ENCODE peak calls at places on chromosomes 7 and 10, in six cellular contexts. J is H1, F is GM12878, L is K562, Z is GM12892, R is HepG2. P is an unnamed sample.

GRCh38 chr10:19247843-19248242 is 199.2 kb downstream of the MALRD1 start:
- DNase-seq in J (no peak), F (no peak), L (no peak), Z (no peak), R (peak), P (no peak)

GRCh38 chr10:80589726-80590373 is 52.1 kb downstream of the SH2D4B start:
- DNase-seq in J (no peak), F (peak), L (no peak), Z (no peak), R (no peak), P (no peak)

GRCh38 chr7:41977165-41977651 is 259.8 kb downstream of the GLI3 start:
- DNase-seq in J (peak), F (no peak), L (peak), Z (no peak), R (peak), P (no peak)

GRCh38 chr10:124287791-124288190 is 130.9 kb downstream of the OAT start:
- DNase-seq in J (no peak), F (no peak), L (no peak), Z (no peak), R (no peak), P (no peak)

GRCh38 chr10:46558411-46559185 is 2.1 kb upstream of the GPRIN2 start:
- DNase-seq in J (peak), F (no peak), L (no peak), Z (no peak), R (peak), P (no peak)

GRCh38 chr7:138257459-138258193 is 181.4 kb downstream of the AKR1D1 start:
- DNase-seq in J (peak), F (no peak), L (peak), Z (no peak), R (peak), P (no peak)

GRCh38 chr10:68742397-68742796 is 21.4 kb downstream of the CCAR1 start:
- DNase-seq in J (no peak), F (no peak), L (no peak), Z (no peak), R (no peak), P (no peak)

GRCh38 chr10:95394161-95394880 is 103.5 kb upstream of the PDLIM1 start:
- DNase-seq in J (no peak), F (peak), L (peak), Z (no peak), R (peak), P (no peak)

GRCh38 chr7:116075351-116076145 is 45.0 kb upstream of the TFEC start:
- DNase-seq in J (no peak), F (no peak), L (no peak), Z (no peak), R (no peak), P (no peak)

GRCh38 chr7:122257056-122257455 is 47.5 kb downstream of the FEZF1 start:
- DNase-seq in J (no peak), F (no peak), L (no peak), Z (no peak), R (no peak), P (no peak)

GRCh38 chr10:122113161-122113944 is 124.4 kb downstream of the TACC2 start:
- DNase-seq in J (peak), F (no peak), L (no peak), Z (no peak), R (peak), P (peak)

GRCh38 chr10:89341136-89341535 is 13.3 kb downstream of the IFIT3 start:
- DNase-seq in J (no peak), F (no peak), L (no peak), Z (no peak), R (no peak), P (no peak)

GRCh38 chr7:13044309-13044708 is 356.9 kb downstream of the ARL4A start:
- DNase-seq in J (no peak), F (no peak), L (peak), Z (no peak), R (no peak), P (no peak)

GRCh38 chr10:132248455-132249231 is 59.1 kb downstream of the STK32C start:
- DNase-seq in J (peak), F (no peak), L (peak), Z (peak), R (no peak), P (no peak)

GRCh38 chr10:75513292-75513691 is 81.9 kb downstream of the LRMDA start:
- DNase-seq in J (no peak), F (no peak), L (no peak), Z (no peak), R (no peak), P (no peak)

GRCh38 chr10:28728396-28728795 is 51.1 kb downstream of the BAMBI start:
- DNase-seq in J (no peak), F (no peak), L (no peak), Z (no peak), R (peak), P (no peak)

GRCh38 chr10:77890097-77890496 is 36.5 kb downstream of the DLG5 start:
- DNase-seq in J (peak), F (no peak), L (peak), Z (no peak), R (no peak), P (no peak)

GRCh38 chr10:122307669-122308486 is 36.8 kb downstream of the BTBD16 start:
- DNase-seq in J (no peak), F (peak), L (peak), Z (no peak), R (no peak), P (no peak)

GRCh38 chr10:84269773-84270172 is 24.9 kb downstream of the RGR start:
- DNase-seq in J (no peak), F (no peak), L (no peak), Z (no peak), R (no peak), P (no peak)

GRCh38 chr7:41695661-41696322 is 7.1 kb downstream of the INHBA start:
- DNase-seq in J (no peak), F (no peak), L (no peak), Z (no peak), R (no peak), P (no peak)

GRCh38 chr10:100996678-100997363 is 2.8 kb upstream of the LZTS2 start:
- DNase-seq in J (peak), F (no peak), L (peak), Z (peak), R (no peak), P (no peak)

GRCh38 chr10:118501171-118501570 is 94.3 kb downstream of the PRLHR start:
- DNase-seq in J (peak), F (no peak), L (no peak), Z (no peak), R (no peak), P (no peak)

GRCh38 chr7:155343150-155343549 is 45.5 kb downstream of the INSIG1 start:
- DNase-seq in J (no peak), F (no peak), L (no peak), Z (no peak), R (no peak), P (no peak)

GRCh38 chr7:155344618-155345433 is 47.1 kb downstream of the INSIG1 start:
- DNase-seq in J (peak), F (no peak), L (peak), Z (peak), R (peak), P (peak)

GRCh38 chr7:155343661-155344121 is 46.0 kb downstream of the INSIG1 start:
- DNase-seq in J (no peak), F (no peak), L (no peak), Z (no peak), R (no peak), P (no peak)

GRCh38 chr7:155345490-155345889 is 47.8 kb downstream of the INSIG1 start:
- DNase-seq in J (no peak), F (no peak), L (no peak), Z (no peak), R (no peak), P (no peak)

DNA sequence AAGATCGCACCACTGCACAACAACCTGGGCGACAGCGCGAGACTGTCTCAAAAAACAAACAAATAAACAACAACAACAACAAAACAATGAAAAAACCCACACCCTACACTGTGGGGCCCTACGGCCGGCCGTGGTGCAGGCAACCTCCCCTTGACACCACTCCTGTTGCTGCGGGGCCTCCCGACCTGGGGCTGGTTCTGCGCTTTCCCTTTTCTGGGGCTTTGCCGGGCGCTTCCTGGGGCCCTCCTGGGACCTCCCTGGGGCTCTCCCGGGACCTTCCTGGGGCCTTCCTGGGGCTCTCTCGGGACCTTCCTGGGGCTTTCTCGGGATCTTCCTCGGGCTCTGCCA is 46.6 kb downstream of the INSIG1 start:
- DNase-seq in J (no peak), F (no peak), L (no peak), Z (peak), R (no peak), P (no peak)
- TF ChIP-seq POLR2A in J (no peak), F (no peak), L (no peak), Z (no peak), R (no peak), P (no peak)

GRCh38 chr7:144606231-144606630 is 202.7 kb upstream of the NOBOX start:
- DNase-seq in J (no peak), F (no peak), L (no peak), Z (no peak), R (no peak), P (no peak)
- TF ChIP-seq TAF1 in J (no peak), F (no peak), L (no peak), Z (no peak), R (no peak), P (no peak)

DNA sequence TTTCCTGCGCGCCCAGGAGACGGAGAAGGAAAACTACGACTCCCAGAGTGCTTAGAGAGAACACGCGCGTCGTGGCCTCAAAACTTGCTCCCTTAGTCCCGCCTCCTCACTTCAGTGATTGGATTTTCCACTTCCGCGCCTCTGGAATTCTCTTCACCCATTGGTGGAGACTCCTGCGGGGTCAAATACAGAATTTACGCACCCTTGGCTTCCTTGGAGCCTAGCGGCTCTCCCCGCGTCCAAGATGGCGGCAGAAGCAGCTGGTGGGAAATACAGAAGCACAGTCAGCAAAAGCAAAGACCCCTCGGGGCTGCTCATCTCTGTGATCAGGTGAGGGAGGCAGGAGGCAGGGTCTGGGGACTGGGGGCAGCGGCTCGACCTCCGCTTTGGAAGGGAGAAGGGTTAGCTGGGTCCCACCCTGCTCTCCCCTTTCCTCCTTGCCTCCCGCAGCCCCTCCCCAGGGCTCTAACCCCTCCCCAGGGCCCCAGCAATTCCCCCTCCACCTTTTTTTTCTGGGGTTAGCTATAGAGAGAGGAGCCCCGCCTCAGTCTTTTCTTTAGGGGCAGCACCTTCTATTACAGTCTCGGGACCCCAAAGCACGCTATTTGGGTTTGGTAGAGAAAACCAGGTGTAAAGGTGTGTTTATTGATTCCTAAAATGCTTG is at the start of gene EXOC4:
- DNase-seq in J (peak), F (peak), L (peak), Z (peak), R (peak), P (peak)
- TF ChIP-seq POLR2A in J (peak), F (peak), L (peak), Z (peak), R (peak), P (peak)

GRCh38 chr7:77827999-77828398 is 29.4 kb downstream of the PHTF2 start:
- DNase-seq in J (no peak), F (no peak), L (no peak), Z (no peak), R (no peak), P (no peak)

GRCh38 chr7:77831953-77832352 is 33.4 kb downstream of the PHTF2 start:
- DNase-seq in J (no peak), F (no peak), L (peak), Z (no peak), R (no peak), P (no peak)

GRCh38 chr7:77833136-77833535 is 34.6 kb downstream of the PHTF2 start:
- DNase-seq in J (no peak), F (no peak), L (no peak), Z (no peak), R (no peak), P (no peak)

GRCh38 chr7:77830649-77831355 is 32.2 kb downstream of the PHTF2 start:
- DNase-seq in J (no peak), F (no peak), L (peak), Z (no peak), R (no peak), P (no peak)

DNA sequence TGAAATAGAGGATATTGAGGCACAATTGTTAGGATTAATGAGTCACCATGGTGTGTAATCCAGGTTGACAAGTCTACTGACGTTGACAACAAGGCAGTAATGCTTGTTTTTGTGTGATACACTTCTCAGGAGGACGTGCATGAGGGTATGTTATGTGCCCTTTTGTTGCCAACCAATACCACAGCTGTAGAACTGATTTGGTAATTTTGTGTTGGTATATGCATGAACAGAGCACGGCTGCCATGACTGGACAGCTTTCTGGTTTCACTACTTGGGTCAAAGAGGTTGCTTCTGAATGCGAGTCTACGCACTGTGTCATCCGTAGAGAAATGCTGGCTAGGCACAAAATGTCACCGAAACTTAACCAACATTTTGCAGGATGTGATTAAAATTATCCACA is 32.9 kb downstream of the PHTF2 start:
- DNase-seq in J (no peak), F (no peak), L (no peak), Z (no peak), R (no peak), P (no peak)
- TF ChIP-seq TAF1 in J (no peak), F (no peak), L (no peak), Z (no peak), R (no peak), P (no peak)

GRCh38 chr7:149362696-149363095 is 98.2 kb downstream of the ZNF777 start:
- DNase-seq in J (no peak), F (no peak), L (no peak), Z (no peak), R (no peak), P (no peak)
- TF ChIP-seq POLR2A in J (no peak), F (no peak), L (no peak), Z (no peak), R (no peak), P (no peak)

DNA sequence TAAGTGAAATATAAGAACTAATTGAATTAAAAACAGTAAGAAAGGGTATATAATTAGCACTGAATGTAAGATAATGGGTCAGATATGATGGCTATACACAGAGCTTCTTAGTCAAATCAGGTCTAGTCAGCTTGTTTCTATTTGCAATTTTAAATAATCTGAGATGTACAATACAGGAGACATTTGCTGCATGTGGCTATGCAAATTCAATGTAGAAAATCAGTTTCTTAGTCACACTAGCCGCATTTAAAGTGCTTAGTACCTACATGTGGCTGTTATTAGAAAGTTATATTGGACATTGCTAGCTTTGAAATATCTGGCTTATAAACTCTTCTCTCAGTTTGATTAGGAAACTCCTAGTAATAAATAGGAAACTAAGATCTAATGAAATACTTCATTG is 25.3 kb downstream of the CCDC7 start:
- DNase-seq in J (no peak), F (no peak), L (no peak), Z (no peak), R (no peak), P (no peak)
- TF ChIP-seq TAF1 in J (no peak), F (no peak), L (no peak), Z (no peak), R (no peak), P (no peak)

DNA sequence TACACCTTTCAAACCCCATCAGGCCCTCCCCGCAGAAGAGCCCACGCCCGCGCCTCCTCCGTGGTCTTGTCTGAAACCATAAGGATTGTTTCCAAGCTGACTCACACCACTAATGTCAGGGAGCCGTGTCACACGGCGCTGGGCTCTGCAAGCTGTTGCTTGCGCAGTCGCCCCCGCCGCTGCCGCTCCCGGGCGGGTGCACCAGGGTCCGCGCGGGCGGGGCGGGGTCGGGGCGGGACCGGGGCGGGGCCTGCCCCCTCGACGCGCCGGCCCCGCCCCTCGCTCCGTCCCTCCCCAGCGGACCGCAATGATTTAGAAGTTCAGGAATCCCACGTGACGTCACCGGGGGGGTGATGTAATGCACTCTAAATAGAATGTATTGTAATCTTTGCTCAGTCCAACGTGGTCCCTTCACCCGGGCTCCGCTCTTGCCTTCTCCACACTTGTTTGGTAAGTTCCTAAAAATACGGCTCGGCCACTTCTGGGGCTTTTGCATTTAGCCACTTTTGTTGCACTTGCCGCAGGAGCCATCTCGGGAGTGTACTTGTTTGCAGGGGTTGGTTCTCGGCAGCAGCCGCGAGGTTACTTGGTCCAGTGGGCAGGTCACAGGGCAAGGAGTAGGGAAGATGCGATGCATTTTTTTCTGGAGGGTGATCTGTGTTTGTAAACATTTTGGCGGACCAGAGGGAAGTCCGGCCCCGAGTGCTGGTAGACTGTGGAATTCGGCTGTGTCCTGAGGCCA is 3.2 kb upstream of the CREB5 start:
- DNase-seq in J (peak), F (no peak), L (peak), Z (peak), R (peak), P (peak)
- TF ChIP-seq POLR2A in J (no peak), F (no peak), L (no peak), Z (no peak), R (no peak), P (peak)

DNA sequence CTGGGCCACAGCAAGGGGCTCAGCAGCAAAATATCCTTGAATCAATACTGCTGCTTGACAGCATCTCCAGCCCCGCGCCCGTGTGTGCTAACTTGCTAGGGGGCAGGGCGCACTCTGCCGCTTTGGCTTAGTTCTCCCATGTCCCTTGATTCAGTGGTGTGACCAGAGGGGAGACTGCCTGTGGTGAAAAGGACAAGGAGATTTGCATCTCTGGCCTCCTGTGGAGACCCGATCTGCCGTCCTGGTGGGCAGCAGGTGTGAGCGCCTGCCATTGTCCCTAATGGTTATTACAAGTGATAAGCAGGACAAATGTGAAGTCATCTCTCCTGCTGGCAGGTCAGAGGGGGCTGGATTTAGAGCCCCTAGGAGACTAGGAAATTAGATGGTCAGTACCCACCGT is 500.2 kb upstream of the GALNT17 start:
- DNase-seq in J (peak), F (no peak), L (no peak), Z (no peak), R (no peak), P (no peak)
- TF ChIP-seq TAF1 in J (no peak), F (no peak), L (no peak), Z (no peak), R (no peak), P (no peak)

P was measured in GM12891.